ENCODE peak calls at places on chromosomes 1 and 21, in four cellular contexts. F is upper lobe of left lung, M is SK-N-SH, K is sigmoid colon. U is an unnamed sample.

GRCh38 chr1:51945591-51945990 is 44.9 kb downstream of the RAB3B start:
- DNase-seq in M (no peak), F (no peak), K (no peak), U (no peak)

GRCh38 chr1:159247266-159247665 is 42.6 kb downstream of the ACKR1 start:
- DNase-seq in M (no peak), K (no peak), F (no peak), U (no peak)

GRCh38 chr1:14937288-14937949 is 216.1 kb upstream of the TMEM51 start:
- DNase-seq in F (no peak), K (no peak), M (peak; percentile 51), U (no peak)

GRCh38 chr1:219542828-219543518 is 69.9 kb downstream of the ZC3H11B start:
- DNase-seq in M (no peak), F (no peak), K (no peak), U (no peak)

GRCh38 chr1:100430368-100430767 is 78.1 kb downstream of the CDC14A start:
- DNase-seq in M (no peak), F (no peak), K (no peak), U (peak; percentile 43)

GRCh38 chr21:43323244-43324005 is 103.5 kb downstream of the SIK1 start:
- DNase-seq in K (no peak), M (no peak), F (peak; percentile 90), U (peak; percentile 93)

GRCh38 chr1:51415963-51416362 is 85.6 kb upstream of the TTC39A start:
- DNase-seq in K (no peak), M (no peak), F (no peak), U (no peak)

GRCh38 chr21:27126140-27126539 is 159.3 kb upstream of the ADAMTS5 start:
- DNase-seq in M (no peak), F (no peak), K (no peak), U (no peak)

GRCh38 chr1:15760520-15761211 is 2.1 kb downstream of the FBLIM1 start:
- DNase-seq in F (no peak), K (peak; percentile 82), M (peak; percentile 82), U (no peak)

GRCh38 chr1:68525781-68526180 is 28.9 kb upstream of the DEPDC1 start:
- DNase-seq in M (no peak), F (no peak), K (no peak), U (no peak)

GRCh38 chr21:35342440-35342839 is 293.3 kb upstream of the RUNX1 start:
- DNase-seq in K (no peak), M (no peak), F (no peak), U (no peak)

GRCh38 chr1:175373786-175374623 is 181.4 kb upstream of the KIAA0040 start:
- DNase-seq in K (no peak), F (no peak), M (peak; percentile 77), U (no peak)

DNA sequence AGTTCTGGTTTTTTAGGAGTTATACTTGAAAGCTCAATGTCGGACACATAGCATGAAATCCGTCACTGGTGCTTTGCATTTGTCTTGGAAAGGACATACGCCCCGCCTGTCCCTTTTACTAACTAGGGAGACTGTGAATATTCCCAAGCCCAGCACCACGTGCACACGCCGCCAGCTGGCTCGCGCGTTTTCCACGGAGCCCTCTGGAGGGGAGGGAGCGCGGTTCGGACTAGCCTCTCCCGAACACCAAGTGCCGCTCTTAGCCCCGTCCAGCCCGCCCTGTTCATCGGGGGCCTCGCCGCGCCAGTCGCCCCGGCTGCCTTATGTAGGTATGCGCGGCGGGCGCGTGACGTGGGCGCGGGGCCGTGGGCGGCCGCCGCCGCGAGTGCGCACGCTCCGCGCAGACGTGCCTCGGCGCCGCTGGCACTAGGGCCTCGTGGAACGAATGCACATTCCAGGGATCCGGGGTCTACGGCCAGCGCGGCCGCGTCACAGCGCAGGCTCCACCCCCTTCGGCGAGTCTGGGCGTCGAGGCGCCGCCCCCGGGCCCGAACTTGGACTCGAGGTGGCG is 689 bp upstream of the IRF2BP2 start:
- DNase-seq in F (peak; percentile 96), K (peak; percentile 98), M (peak; percentile 92), U (peak; percentile 97)
- TF ChIP-seq EP300 in F (peak; percentile 33), K (peak; percentile 34), M (no peak), U (peak; percentile 52)

DNA sequence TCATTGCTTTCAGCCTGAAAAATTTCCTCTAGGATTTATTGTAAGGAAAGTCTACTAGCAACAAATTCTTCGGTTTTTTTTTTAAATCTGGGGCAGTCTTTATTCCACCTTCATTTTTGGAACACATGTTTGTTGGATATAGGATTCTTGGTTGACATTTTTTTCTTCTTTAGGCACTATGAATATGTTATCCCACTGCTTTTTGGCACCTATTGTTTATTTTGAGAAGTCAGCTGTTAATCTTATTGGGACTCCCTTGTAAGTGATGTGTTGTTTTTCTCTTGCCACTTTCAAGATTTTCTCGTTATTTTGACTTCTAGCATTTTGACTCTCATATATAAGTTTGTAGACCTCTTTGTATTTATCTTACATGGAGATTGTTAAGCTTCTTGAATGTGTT is 99.3 kb downstream of the NPHS2 start:
- DNase-seq in K (no peak), M (no peak), F (no peak), U (no peak)
- H3K9me3 ChIP-seq in K (peaks cover 10% of the 10 kb centered on the region), M (no peaks in the 10 kb centered on the region), F (peaks cover 17% of the 10 kb centered on the region), U (no peaks in the 10 kb centered on the region)

GRCh38 chr1:150366416-150367296 is 2.7 kb downstream of the RPRD2 start:
- DNase-seq in K (no peak), M (no peak), F (no peak), U (no peak)

GRCh38 chr1:150365945-150366344 is 2.0 kb downstream of the RPRD2 start:
- DNase-seq in F (no peak), M (peak; percentile 38), K (no peak), U (no peak)

GRCh38 chr1:150364231-150365003 is 470 bp downstream of the RPRD2 start:
- DNase-seq in M (peak; percentile 80), F (peak; percentile 83), K (peak; percentile 92), U (peak; percentile 84)

GRCh38 chr1:150362721-150363425 is 1.1 kb upstream of the RPRD2 start:
- DNase-seq in F (no peak), M (peak; percentile 16), K (peak; percentile 62), U (no peak)

GRCh38 chr1:150363426-150364230 is at the start of gene RPRD2:
- DNase-seq in F (peak; percentile 99), M (peak; percentile 94), K (peak; percentile 100), U (peak; percentile 99)
- TF ChIP-seq EP300 in F (no peak), M (no peak), K (peak; percentile 32), U (no peak)

GRCh38 chr1:170048515-170048914 is 26.0 kb downstream of the KIFAP3 start:
- DNase-seq in K (no peak), F (no peak), M (no peak), U (no peak)

GRCh38 chr1:170044187-170044586 is 30.3 kb downstream of the KIFAP3 start:
- DNase-seq in F (no peak), K (no peak), M (no peak), U (no peak)

GRCh38 chr1:170049191-170049800 is 25.2 kb downstream of the KIFAP3 start:
- DNase-seq in F (no peak), M (peak; percentile 2), K (no peak), U (no peak)
- H3K9me3 ChIP-seq in F (no peaks in the 10 kb centered on the region), M (peaks cover 3% of the 10 kb centered on the region), K (no peaks in the 10 kb centered on the region), U (no peaks in the 10 kb centered on the region)

DNA sequence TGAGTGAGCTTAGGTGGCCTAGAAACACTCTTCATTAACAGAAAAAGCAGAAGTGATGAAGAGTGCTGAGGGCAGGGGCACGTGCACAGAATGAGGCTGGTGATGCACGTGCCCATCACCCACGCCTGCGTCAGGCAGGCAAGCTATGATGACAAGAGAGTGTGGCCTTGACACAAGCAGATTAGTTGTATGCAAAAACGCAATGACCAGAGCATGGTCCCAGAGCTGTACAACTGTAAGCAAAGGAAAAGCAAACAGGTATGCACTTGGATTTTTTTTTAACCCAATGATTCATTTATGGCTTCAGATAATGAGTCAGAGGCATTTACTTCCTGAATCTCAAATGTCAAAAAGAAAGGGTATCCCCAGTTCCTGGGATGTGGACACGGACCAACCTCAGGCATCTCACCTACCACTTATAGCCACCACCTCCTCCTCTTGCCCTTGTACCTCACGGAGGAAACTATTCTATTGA is 9.1 kb upstream of the TMEM61 start:
- DNase-seq in K (no peak), F (no peak), M (no peak), U (no peak)
- TF ChIP-seq EP300 in K (no peak), F (no peak), M (no peak), U (no peak)

U was measured in stomach.